ENCODE peak calls at places on chromosomes 13 and 19, in four cellular contexts. G, L, O and M are unnamed samples.

GRCh38 chr13:47426126-47426849 is 529.4 kb upstream of the HTR2A start:
- DNase-seq in G (no peak), L (peak; percentile 86), O (no peak), M (no peak)

GRCh38 chr13:110015253-110015652 is 228.9 kb upstream of the IRS2 start:
- DNase-seq in O (no peak), L (peak; percentile 43), G (no peak), M (no peak)

GRCh38 chr19:46678110-46678732 is 17.2 kb upstream of the DACT3 start:
- DNase-seq in G (peak; percentile 77), O (no peak), L (no peak), M (no peak)

GRCh38 chr19:35306473-35307246 is 14.7 kb downstream of the MAG start:
- DNase-seq in O (peak; percentile 76), G (peak; percentile 75), L (no peak), M (no peak)

GRCh38 chr19:36125557-36125956 is 10.3 kb downstream of the TBCB start:
- DNase-seq in L (no peak), O (no peak), G (no peak), M (no peak)

GRCh38 chr19:58434217-58434616 is 5.7 kb downstream of the ZNF132 start:
- DNase-seq in O (no peak), L (peak; percentile 18), G (no peak), M (no peak)

GRCh38 chr19:10226376-10227214 is 4.5 kb downstream of the S1PR2 start:
- DNase-seq in L (peak; percentile 95), G (no peak), O (no peak), M (no peak)

GRCh38 chr19:45528149-45528743 is 21.0 kb downstream of the VASP start:
- DNase-seq in G (peak; percentile 89), L (peak; percentile 56), O (peak; percentile 82), M (no peak)

GRCh38 chr13:45674908-45675307 is 27.2 kb upstream of the CBY2 start:
- DNase-seq in L (peak; percentile 52), O (no peak), G (peak; percentile 41), M (peak; percentile 9)

GRCh38 chr19:49758292-49758691 is 4.8 kb downstream of the TSKS start:
- DNase-seq in O (no peak), L (peak; percentile 83), G (peak; percentile 56), M (no peak)

GRCh38 chr19:56720281-56720680 is 48.7 kb upstream of the ZNF835 start:
- DNase-seq in L (no peak), G (peak; percentile 64), O (no peak), M (peak; percentile 36)

GRCh38 chr13:81171065-81171647 is 830.2 kb upstream of the SPRY2 start:
- DNase-seq in G (peak; percentile 40), O (peak; percentile 61), L (no peak), M (peak; percentile 9)

GRCh38 chr19:46913852-46914430 is 53.1 kb downstream of the ARHGAP35 start:
- DNase-seq in L (peak; percentile 49), G (no peak), O (no peak), M (no peak)

GRCh38 chr13:36981156-36981743 is 17.9 kb downstream of the ALG5 start:
- DNase-seq in O (peak; percentile 71), L (peak; percentile 79), G (peak; percentile 44), M (no peak)

GRCh38 chr13:100392709-100393630 is 195.6 kb downstream of the GGACT start:
- DNase-seq in O (peak; percentile 86), G (peak; percentile 99), L (peak; percentile 100), M (peak; percentile 14)

GRCh38 chr13:24254151-24254810 is 55.1 kb upstream of the C1QTNF9 start:
- DNase-seq in O (peak; percentile 28), L (no peak), G (no peak), M (no peak)

GRCh38 chr13:48201044-48201443 is 32.0 kb upstream of the ITM2B start:
- DNase-seq in O (no peak), L (no peak), G (no peak), M (no peak)

GRCh38 chr19:54169149-54169731 is 3.7 kb downstream of the TMC4 start:
- DNase-seq in G (no peak), O (no peak), L (no peak), M (no peak)

GRCh38 chr19:54172764-54173699 is at the start of gene TMC4:
- DNase-seq in G (peak; percentile 92), L (no peak), O (peak; percentile 97), M (no peak)

GRCh38 chr19:54173951-54174817 is 1.2 kb upstream of the TMC4 start:
- DNase-seq in L (no peak), O (no peak), G (no peak), M (no peak)

GRCh38 chr19:54168174-54168917 is 4.6 kb downstream of the TMC4 start:
- DNase-seq in L (peak; percentile 73), O (peak; percentile 96), G (peak; percentile 91), M (peak; percentile 86)

DNA sequence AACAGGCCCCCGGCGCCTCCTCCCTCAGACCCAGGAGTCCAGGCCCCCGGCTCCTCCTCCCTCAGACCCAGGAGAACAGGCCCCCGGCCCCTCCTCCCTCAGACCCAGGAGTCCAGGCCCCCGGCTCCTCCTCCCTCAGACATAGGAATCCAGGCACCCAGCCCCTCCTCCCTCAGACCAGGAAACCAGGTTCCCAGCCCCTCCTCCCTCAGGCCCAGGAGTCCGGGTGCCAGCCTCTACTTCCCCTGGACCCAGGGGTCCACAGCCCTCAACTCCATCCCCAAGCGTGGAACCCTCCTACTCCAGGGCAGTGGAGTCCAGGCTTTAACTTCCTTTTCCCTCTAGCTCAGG is 572 bp downstream of the TMC4 start:
- DNase-seq in G (no peak), L (no peak), O (peak; percentile 64), M (no peak)
- H3K4me3 ChIP-seq in G (no peak overlapping the region), L (no peak overlapping the region), O (peak overlapping the region; percentile 23), M (no peak overlapping the region)

GRCh38 chr19:20077791-20078463 is at the start of gene ZNF90:
- DNase-seq in G (peak; percentile 99), O (peak; percentile 97), L (peak; percentile 93), M (peak; percentile 95)
- H3K23ac ChIP-seq in G (no peak within 1 kb of the TSS), O (no peak within 1 kb of the TSS), L (peak within 1 kb of the TSS; percentile 33), M (peak within 1 kb of the TSS; percentile 52)

DNA sequence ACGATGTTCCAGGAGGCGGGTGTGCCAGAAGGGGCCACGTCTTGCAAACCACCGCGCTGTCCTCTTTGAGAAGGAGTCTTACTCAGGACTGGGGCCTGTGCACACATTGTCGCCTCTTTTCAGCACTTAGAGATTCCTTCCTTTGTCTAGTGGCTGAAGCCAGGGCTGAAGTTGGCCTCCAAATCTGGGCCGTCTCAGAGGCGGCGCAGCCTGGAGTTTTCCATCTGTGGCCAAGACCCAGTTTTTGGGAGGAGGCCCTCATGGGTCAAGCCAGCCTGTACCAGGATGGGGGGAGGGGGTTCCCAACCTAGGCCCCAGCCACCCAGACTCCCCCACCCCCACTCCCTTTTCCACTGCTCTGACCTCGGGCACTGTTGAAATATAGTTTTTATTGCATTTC is 11.8 kb downstream of the ANO8 start:
- DNase-seq in O (no peak), L (no peak), G (no peak), M (no peak)
- H3K4me3 ChIP-seq in O (no peak overlapping the region), L (no peak overlapping the region), G (no peak overlapping the region), M (no peak overlapping the region)

DNA sequence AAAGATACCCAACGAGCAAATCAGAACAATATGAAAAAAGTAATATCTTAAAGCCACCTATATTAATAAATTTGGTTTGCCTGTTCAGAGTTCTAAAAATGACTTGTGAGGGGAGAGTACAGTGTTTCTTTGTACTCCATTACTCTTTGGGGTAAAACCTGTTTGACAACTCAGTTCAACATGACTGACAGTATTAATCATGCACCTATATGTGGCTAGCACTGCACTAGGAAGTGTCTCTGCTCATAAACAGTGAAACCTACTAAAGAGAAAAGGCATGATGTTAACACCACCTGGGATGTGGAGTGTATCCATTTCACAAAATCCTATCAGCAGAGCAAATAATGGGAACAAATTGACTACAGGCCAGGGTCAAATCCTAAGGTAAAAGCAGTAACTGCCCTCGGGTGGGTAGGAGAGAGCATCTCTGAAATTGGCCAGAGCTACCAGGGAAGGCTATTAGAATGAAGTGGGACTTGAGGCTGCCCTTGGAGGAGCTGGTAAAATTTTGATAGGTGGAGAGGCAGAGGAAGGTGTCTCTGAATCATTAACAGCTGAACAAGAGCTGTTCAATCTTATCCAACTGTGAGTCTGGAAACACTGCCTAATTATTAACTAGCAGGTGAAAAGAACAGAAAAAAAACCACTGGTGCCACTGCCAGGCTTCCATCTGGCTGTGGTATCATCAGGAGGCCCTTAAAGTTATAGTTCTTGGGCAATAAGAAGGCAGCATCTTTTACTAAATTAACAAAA is 365.1 kb downstream of the DNAJC15 start:
- DNase-seq in O (peak; percentile 31), L (no peak), G (no peak), M (no peak)
- H3K23ac ChIP-seq in O (no peak overlapping the region), L (no peak overlapping the region), G (no peak overlapping the region), M (no peak overlapping the region)

GRCh38 chr19:5690955-5691204 is 785 bp downstream of the RPL36 start:
- DNase-seq in L (no peak), O (peak; percentile 47), G (no peak), M (no peak)

GRCh38 chr19:5691205-5691929 is 1.3 kb downstream of the RPL36 start:
- DNase-seq in O (no peak), G (no peak), L (peak; percentile 31), M (no peak)

GRCh38 chr19:5691930-5692784 is 2.1 kb downstream of the RPL36 start:
- DNase-seq in G (no peak), O (no peak), L (peak; percentile 11), M (no peak)

GRCh38 chr19:5692785-5693194 is 2.7 kb downstream of the RPL36 start:
- DNase-seq in L (no peak), G (no peak), O (no peak), M (no peak)

GRCh38 chr19:5690125-5690954 is at the start of gene RPL36:
- DNase-seq in L (peak; percentile 93), G (peak; percentile 97), O (peak; percentile 100), M (peak; percentile 97)
- H3K4me3 ChIP-seq in L (peak within 1 kb of the TSS; percentile 74), G (peak within 1 kb of the TSS; percentile 50), O (peak within 1 kb of the TSS; percentile 92), M (peak within 1 kb of the TSS; percentile 97)

GRCh38 chr19:15379083-15379995 is at the start of gene AKAP8:
- DNase-seq in G (peak; percentile 99), O (peak; percentile 100), L (peak; percentile 98), M (peak; percentile 99)
- H3K23ac ChIP-seq in G (no peak within 1 kb of the TSS), O (peak within 1 kb of the TSS; percentile 11), L (peak within 1 kb of the TSS; percentile 96), M (peak within 1 kb of the TSS; percentile 99)

GRCh38 chr19:32406161-32407003 is 812 bp downstream of the DPY19L3 start:
- DNase-seq in L (no peak), G (no peak), O (no peak), M (no peak)

GRCh38 chr19:32404213-32404938 is 1.2 kb upstream of the DPY19L3 start:
- DNase-seq in L (no peak), G (peak; percentile 77), O (no peak), M (peak; percentile 26)

GRCh38 chr19:32405431-32406160 is at the start of gene DPY19L3:
- DNase-seq in L (peak; percentile 91), O (peak; percentile 93), G (peak; percentile 95), M (peak; percentile 93)

GRCh38 chr19:32404939-32405430 is 585 bp upstream of the DPY19L3 start:
- DNase-seq in O (peak; percentile 71), G (no peak), L (peak; percentile 26), M (no peak)

GRCh38 chr19:32407004-32407992 is 1.7 kb downstream of the DPY19L3 start:
- DNase-seq in L (peak; percentile 37), G (peak; percentile 10), O (no peak), M (no peak)
- H3K4me3 ChIP-seq in L (no peak overlapping the region), G (no peak overlapping the region), O (no peak overlapping the region), M (peak overlapping the region; percentile 98)